ENCODE peak calls at places on chromosomes 7 and 10, in four cellular contexts. C is HepG2, L is GM12878, R is K562. Q is an unnamed sample.

GRCh38 chr7:113730309-113730955 is 188.4 kb downstream of the PPP1R3A start:
- DNase-seq in C (no peak), R (no peak), L (no peak), Q (no peak)

GRCh38 chr10:102629661-102630614 is 14.3 kb upstream of the TRIM8 start:
- DNase-seq in C (peak; percentile 60), L (no peak), R (no peak), Q (peak; percentile 67)

GRCh38 chr10:130407052-130407451 is 270.9 kb downstream of the GLRX3 start:
- DNase-seq in R (no peak), L (no peak), C (no peak), Q (no peak)

GRCh38 chr7:29284586-29285450 is 90.2 kb downstream of the CHN2 start:
- DNase-seq in C (no peak), R (no peak), L (no peak), Q (no peak)

GRCh38 chr7:142598297-142598696 is 151.0 kb upstream of the PRSS1 start:
- DNase-seq in R (no peak), C (no peak), L (no peak), Q (no peak)

GRCh38 chr10:96496281-96496925 is 17.3 kb downstream of the TLL2 start:
- DNase-seq in C (no peak), R (no peak), L (no peak), Q (peak; percentile 30)

GRCh38 chr7:130393095-130393494 is 12.8 kb downstream of the CPA1 start:
- DNase-seq in C (no peak), L (no peak), R (no peak), Q (no peak)

GRCh38 chr7:144827581-144828139 is 8.2 kb downstream of the TPK1 start:
- DNase-seq in R (no peak), L (no peak), C (no peak), Q (no peak)

GRCh38 chr10:116669832-116670644 is 49.3 kb downstream of the PNLIPRP2 start:
- DNase-seq in R (peak; percentile 59), L (no peak), C (peak; percentile 39), Q (peak; percentile 83)

GRCh38 chr7:101426303-101427011 is 63.8 kb downstream of the COL26A1 start:
- DNase-seq in C (no peak), L (no peak), R (no peak), Q (no peak)

GRCh38 chr10:133247681-133248333 is 10.2 kb downstream of the VENTX start:
- DNase-seq in L (no peak), R (peak; percentile 35), C (no peak), Q (no peak)

GRCh38 chr7:37445800-37446199 is 2.9 kb downstream of the ELMO1 start:
- DNase-seq in R (no peak), C (no peak), L (no peak), Q (no peak)

GRCh38 chr10:88754272-88754671 is 5.5 kb upstream of the LIPN start:
- DNase-seq in R (no peak), L (no peak), C (no peak), Q (no peak)
- TF ChIP-seq CBFB in R (no peak), L (no peak), C (no peak), Q (no peak)

DNA sequence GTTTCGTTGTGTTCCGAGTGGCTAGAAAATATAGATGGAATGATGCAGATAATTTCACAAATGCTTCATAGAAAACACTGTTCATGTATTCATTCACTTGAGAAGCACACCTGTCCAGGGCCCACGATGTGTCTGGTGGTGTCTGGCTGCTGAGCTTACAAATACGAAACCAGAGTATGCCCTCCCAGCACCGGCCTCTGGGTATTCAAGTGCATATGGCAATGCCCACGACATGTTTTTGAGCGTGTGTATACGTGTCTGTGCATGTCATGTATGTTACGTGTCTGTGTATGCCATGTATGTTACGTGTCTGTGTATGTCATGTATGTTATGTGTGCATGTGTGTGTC is 37.9 kb downstream of the IL2RA start:
- DNase-seq in R (no peak), C (no peak), L (no peak), Q (no peak)
- TF ChIP-seq CBFB in R (no peak), C (no peak), L (no peak), Q (no peak)

GRCh38 chr7:102931757-102932156 is 19.0 kb downstream of the LRRC17 start:
- DNase-seq in C (no peak), L (no peak), R (no peak), Q (no peak)

GRCh38 chr7:102927303-102927933 is 14.6 kb downstream of the LRRC17 start:
- DNase-seq in C (no peak), R (no peak), L (no peak), Q (no peak)

GRCh38 chr7:102925962-102926825 is 13.4 kb downstream of the LRRC17 start:
- DNase-seq in C (no peak), L (no peak), R (no peak), Q (no peak)
- TF ChIP-seq CBFB in C (no peak), L (no peak), R (no peak), Q (no peak)

GRCh38 chr10:42973870-42974692 is 102.8 kb upstream of the RET start:
- DNase-seq in R (no peak), C (no peak), L (no peak), Q (no peak)
- TF ChIP-seq CBFB in R (no peak), C (no peak), L (no peak), Q (no peak)

GRCh38 chr10:31099664-31100063 is 68.0 kb upstream of the ZNF438 start:
- DNase-seq in C (peak; percentile 6), L (no peak), R (no peak), Q (no peak)

GRCh38 chr10:31098091-31098490 is 66.4 kb upstream of the ZNF438 start:
- DNase-seq in L (no peak), R (no peak), C (no peak), Q (no peak)

GRCh38 chr10:31100176-31100575 is 68.5 kb upstream of the ZNF438 start:
- DNase-seq in R (no peak), C (no peak), L (peak; percentile 24), Q (no peak)

GRCh38 chr10:31100662-31101061 is 69.0 kb upstream of the ZNF438 start:
- DNase-seq in C (no peak), L (no peak), R (no peak), Q (no peak)

GRCh38 chr10:31099101-31099500 is 67.4 kb upstream of the ZNF438 start:
- DNase-seq in L (no peak), R (no peak), C (no peak), Q (no peak)
- TF ChIP-seq CBFB in L (no peak), R (no peak), C (no peak), Q (no peak)